ENCODE peak calls at places on chromosomes 13 and 19, in ten cellular contexts. E is kidney epithelial cell; B is HFFc6; D is aorta; A is kidney; Q is psoas muscle; P is mammary epithelial cell; N is iris pigment epithelial cell; M is activated CD4-positive, alpha-beta T cell treated with anti-CD3 and anti-CD28 coated beads for 36 hours; R is WERI-Rb-1. I is an unnamed sample.

GRCh38 chr19:375395-376110 is 31.0 kb upstream of the MIER2 start:
- DNase-seq in N (no peak), R (no peak), P (no peak), D (no peak), Q (no peak), B (no peak), A (no peak), E (no peak), M (no peak), I (no peak)

GRCh38 chr19:40006273-40006691 is 9.4 kb downstream of the ZNF546 start:
- DNase-seq in P (peak; percentile 76), M (no peak), Q (no peak), N (peak; percentile 90), D (no peak), E (peak; percentile 38), A (no peak), R (no peak), B (peak; percentile 86), I (no peak)

GRCh38 chr13:73809561-73809960 is 324.6 kb downstream of the KLF12 start:
- DNase-seq in N (peak; percentile 80), D (no peak), A (no peak), P (peak; percentile 26), B (peak; percentile 56), R (no peak), E (peak; percentile 39), M (no peak), Q (no peak), I (no peak)

GRCh38 chr19:41192574-41193419 is at the start of gene CYP2S1:
- DNase-seq in E (no peak), M (peak; percentile 46), N (peak; percentile 28), P (peak; percentile 28), B (no peak), Q (no peak), D (no peak), A (no peak), R (no peak), I (no peak)

GRCh38 chr13:27461940-27462584 is 11.7 kb upstream of the MTIF3 start:
- DNase-seq in M (no peak), Q (no peak), N (no peak), E (no peak), R (no peak), D (no peak), B (no peak), A (no peak), P (no peak), I (no peak)

GRCh38 chr13:30341815-30342570 is 34.6 kb upstream of the KATNAL1 start:
- DNase-seq in A (peak; percentile 92), M (no peak), P (peak; percentile 89), B (peak; percentile 94), R (no peak), E (peak; percentile 37), D (peak; percentile 96), Q (peak; percentile 90), N (peak; percentile 94), I (no peak)

GRCh38 chr19:35114656-35115537 is 726 bp upstream of the FXYD3 start:
- DNase-seq in Q (peak; percentile 83), B (no peak), P (peak; percentile 68), M (peak; percentile 80), D (peak; percentile 91), R (peak; percentile 89), N (peak; percentile 18), E (no peak), A (no peak), I (peak; percentile 76)

GRCh38 chr19:2477732-2478191 is 1.8 kb downstream of the GADD45B start:
- DNase-seq in M (peak; percentile 47), A (peak; percentile 78), N (peak; percentile 62), R (no peak), B (peak; percentile 17), D (peak; percentile 79), E (no peak), Q (peak; percentile 59), P (no peak), I (no peak)

GRCh38 chr13:93248627-93249047 is 22.0 kb downstream of the GPC6 start:
- DNase-seq in N (peak; percentile 63), R (peak; percentile 88), Q (no peak), E (no peak), B (peak; percentile 27), A (no peak), M (no peak), P (no peak), D (peak; percentile 80), I (no peak)

GRCh38 chr19:18419699-18420460 is 682 bp downstream of the SSBP4 start:
- DNase-seq in N (no peak), B (no peak), E (no peak), D (peak; percentile 83), M (peak; percentile 73), A (peak; percentile 84), P (no peak), R (no peak), Q (peak; percentile 66), I (no peak)

GRCh38 chr19:3263866-3264265 is 39.4 kb downstream of the CELF5 start:
- DNase-seq in R (no peak), A (no peak), P (no peak), E (no peak), M (no peak), Q (no peak), N (no peak), B (no peak), D (no peak), I (no peak)

GRCh38 chr13:106376411-106377112 is 158.9 kb downstream of the EFNB2 start:
- DNase-seq in D (no peak), E (peak; percentile 84), M (peak; percentile 26), P (peak; percentile 90), B (peak; percentile 78), Q (no peak), R (peak; percentile 65), A (no peak), N (peak; percentile 98), I (no peak)

GRCh38 chr19:55146078-55146647 is 2.8 kb downstream of the TNNT1 start:
- DNase-seq in D (no peak), N (no peak), B (no peak), A (no peak), M (peak; percentile 59), Q (no peak), P (peak; percentile 29), E (no peak), R (peak; percentile 68), I (no peak)

GRCh38 chr19:44303976-44304568 is 753 bp downstream of the ZNF235 start:
- DNase-seq in P (no peak), E (no peak), B (peak; percentile 29), D (no peak), R (peak; percentile 7), A (no peak), M (peak; percentile 6), N (peak; percentile 32), Q (no peak), I (no peak)

GRCh38 chr13:111951982-111952565 is 114.9 kb upstream of the SOX1 start:
- DNase-seq in P (no peak), N (no peak), M (no peak), E (no peak), B (no peak), A (no peak), R (no peak), Q (no peak), D (no peak), I (no peak)

GRCh38 chr13:95588721-95589120 is 36.2 kb downstream of the CLDN10 start:
- DNase-seq in B (peak; percentile 13), R (no peak), Q (no peak), D (no peak), E (no peak), M (no peak), N (peak; percentile 75), A (no peak), P (peak; percentile 57), I (no peak)

GRCh38 chr19:49489601-49490167 is 2.3 kb downstream of the RPL13A start:
- DNase-seq in E (no peak), P (no peak), A (no peak), N (no peak), M (peak; percentile 61), Q (no peak), R (no peak), D (no peak), B (no peak), I (no peak)

GRCh38 chr19:47765522-47766358 is 12.8 kb upstream of the SELENOW start:
- DNase-seq in P (peak; percentile 39), D (peak; percentile 91), N (peak; percentile 50), E (no peak), Q (peak; percentile 89), M (peak; percentile 74), A (peak; percentile 86), R (peak; percentile 87), B (peak; percentile 43), I (no peak)

GRCh38 chr19:58396691-58397532 is 1.5 kb downstream of the RNF225 start:
- DNase-seq in B (no peak), R (no peak), P (no peak), D (no peak), E (no peak), N (no peak), M (no peak), Q (no peak), A (peak; percentile 72), I (no peak)

GRCh38 chr13:49784886-49785570 is 7.5 kb downstream of the KPNA3 start:
- DNase-seq in A (no peak), P (no peak), D (no peak), B (no peak), M (no peak), Q (no peak), R (peak; percentile 57), E (no peak), N (peak; percentile 58), I (no peak)

GRCh38 chr19:47719047-47719885 is 6.0 kb downstream of the EHD2 start:
- DNase-seq in N (peak; percentile 95), M (no peak), R (peak; percentile 81), B (peak; percentile 100), E (peak; percentile 70), Q (peak; percentile 95), D (peak; percentile 95), P (peak; percentile 95), A (peak; percentile 94), I (no peak)

GRCh38 chr13:95098916-95099315 is 202.3 kb downstream of the ABCC4 start:
- DNase-seq in M (no peak), D (no peak), E (no peak), P (no peak), A (no peak), N (no peak), R (no peak), B (no peak), Q (no peak), I (no peak)

GRCh38 chr13:27171244-27171829 is at the start of gene USP12:
- DNase-seq in R (peak; percentile 74), Q (no peak), D (peak; percentile 84), E (no peak), N (no peak), B (no peak), M (peak; percentile 66), P (peak; percentile 23), A (peak; percentile 82), I (peak; percentile 22)

GRCh38 chr13:51241720-51242119 is 19.5 kb downstream of the FAM124A start:
- DNase-seq in D (no peak), A (no peak), N (peak; percentile 55), B (no peak), P (no peak), Q (no peak), E (no peak), M (no peak), R (no peak), I (no peak)

GRCh38 chr13:75544681-75545333 is 4.8 kb upstream of the UCHL3 start:
- DNase-seq in B (peak; percentile 80), E (no peak), R (no peak), P (peak; percentile 66), N (peak; percentile 97), Q (no peak), D (no peak), M (no peak), A (peak; percentile 62), I (no peak)

GRCh38 chr13:98664047-98664446 is 87.1 kb upstream of the STK24 start:
- DNase-seq in N (peak; percentile 72), A (no peak), B (no peak), Q (no peak), E (peak; percentile 78), M (peak; percentile 88), P (peak; percentile 96), D (no peak), R (no peak), I (peak; percentile 32)

GRCh38 chr13:112679381-112679780 is 10.5 kb upstream of the ATP11A start:
- DNase-seq in A (no peak), N (no peak), M (no peak), R (no peak), Q (no peak), E (no peak), P (no peak), B (no peak), D (peak; percentile 59), I (no peak)

GRCh38 chr13:107258599-107259187 is 690.8 kb upstream of the ARGLU1 start:
- DNase-seq in N (peak; percentile 91), P (peak; percentile 33), E (no peak), R (no peak), M (no peak), Q (no peak), A (no peak), D (no peak), B (no peak), I (no peak)

I was measured in activated CD8-positive, alpha-beta memory T cell treated with anti-CD3 and anti-CD28 coated beads for 48 hours.